ENCODE peak calls at places on chromosome 4, in six cellular contexts. F is HepG2, T is H1, G is K562, I is HCT116, Y is GM12878. M is an unnamed sample.

GRCh38 chr4:152594981-152595916 is 59.4 kb upstream of the FBXW7 start:
- DNase-seq in I (no peak), Y (peak), T (no peak), G (no peak), F (no peak), M (no peak)

GRCh38 chr4:101356928-101357327 is 9.6 kb upstream of the PPP3CA start:
- DNase-seq in T (no peak), I (peak), F (peak), G (no peak), Y (no peak), M (no peak)

GRCh38 chr4:151862766-151863165 is 102.0 kb upstream of the GATB start:
- DNase-seq in I (no peak), F (no peak), T (no peak), Y (no peak), G (no peak), M (no peak)

GRCh38 chr4:127069675-127070074 is 563.1 kb upstream of the INTU start:
- DNase-seq in G (no peak), T (no peak), Y (no peak), F (no peak), I (no peak), M (no peak)

GRCh38 chr4:78565971-78566372 is 14.4 kb downstream of the ANXA3 start:
- DNase-seq in G (no peak), Y (no peak), I (peak), T (no peak), F (peak), M (no peak)

GRCh38 chr4:48896845-48897244 is 9.7 kb downstream of the OCIAD2 start:
- DNase-seq in G (no peak), F (no peak), Y (no peak), T (no peak), I (no peak), M (no peak)

GRCh38 chr4:142405021-142405991 is 440.8 kb downstream of the INPP4B start:
- DNase-seq in F (no peak), I (no peak), T (no peak), Y (peak), G (no peak), M (no peak)

GRCh38 chr4:28948501-28948900 is 1771.7 kb upstream of the PCDH7 start:
- DNase-seq in Y (no peak), I (no peak), G (no peak), T (no peak), F (no peak), M (no peak)

GRCh38 chr4:76641758-76642157 is 206.7 kb downstream of the SHROOM3 start:
- DNase-seq in T (no peak), F (no peak), I (no peak), G (no peak), Y (no peak), M (no peak)

GRCh38 chr4:136818811-136819210 is 713.5 kb downstream of the PCDH18 start:
- DNase-seq in T (no peak), I (no peak), F (no peak), G (no peak), Y (no peak), M (no peak)

GRCh38 chr4:158356331-158356730 is 146.0 kb downstream of the TMEM144 start:
- DNase-seq in Y (no peak), G (no peak), I (no peak), F (no peak), T (no peak), M (no peak)

GRCh38 chr4:76984127-76984526 is 34.6 kb downstream of the SEPTIN11 start:
- DNase-seq in F (peak), G (peak), I (no peak), T (no peak), Y (peak), M (no peak)

GRCh38 chr4:81314897-81315470 is 100.0 kb upstream of the PRKG2 start:
- DNase-seq in T (no peak), Y (no peak), G (no peak), I (no peak), F (no peak), M (no peak)

GRCh38 chr4:86840858-86841257 is 8.3 kb downstream of the SLC10A6 start:
- DNase-seq in Y (no peak), G (no peak), I (no peak), F (no peak), T (no peak), M (no peak)

GRCh38 chr4:173519130-173520101 is 10.6 kb downstream of the HAND2 start:
- DNase-seq in T (no peak), I (no peak), G (no peak), F (no peak), Y (no peak), M (no peak)

GRCh38 chr4:119489305-119489704 is 139.3 kb downstream of the PDE5A start:
- DNase-seq in I (no peak), F (no peak), T (no peak), G (no peak), Y (no peak), M (no peak)

GRCh38 chr4:1856071-1856919 is at the start of gene LETM1:
- DNase-seq in T (peak), Y (peak), F (peak), I (peak), G (peak), M (peak)
- TF ChIP-seq ATF3 in T (peak), Y (no peak), F (no peak), I (no peak), G (no peak), M (no peak)

DNA sequence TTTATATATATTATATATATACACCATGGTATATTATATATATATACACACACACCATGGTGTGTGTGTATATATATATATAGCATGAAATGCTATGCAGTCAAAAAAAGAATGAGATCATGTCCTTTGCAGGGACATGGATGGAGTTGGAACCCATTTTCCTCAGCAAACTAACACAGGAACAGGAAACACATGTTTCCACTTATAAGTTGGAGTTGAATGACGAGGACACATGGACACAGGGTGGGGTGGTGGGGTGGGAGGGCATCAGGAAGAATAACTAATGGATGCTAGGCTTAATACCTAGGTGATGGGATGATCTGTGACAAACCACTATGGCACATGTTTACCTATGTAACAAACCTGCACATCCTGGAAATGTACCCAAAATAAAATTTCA is 293.6 kb upstream of the NDST3 start:
- DNase-seq in G (no peak), F (no peak), T (no peak), I (no peak), Y (no peak), M (no peak)
- TF ChIP-seq ATF3 in G (no peak), F (no peak), T (no peak), I (no peak), Y (no peak), M (no peak)

GRCh38 chr4:140131663-140132229 is 22.2 kb downstream of the MAML3 start:
- DNase-seq in T (no peak), I (no peak), F (no peak), Y (no peak), G (no peak), M (no peak)
- TF ChIP-seq ATF3 in T (no peak), I (no peak), F (no peak), Y (no peak), G (no peak), M (no peak)

DNA sequence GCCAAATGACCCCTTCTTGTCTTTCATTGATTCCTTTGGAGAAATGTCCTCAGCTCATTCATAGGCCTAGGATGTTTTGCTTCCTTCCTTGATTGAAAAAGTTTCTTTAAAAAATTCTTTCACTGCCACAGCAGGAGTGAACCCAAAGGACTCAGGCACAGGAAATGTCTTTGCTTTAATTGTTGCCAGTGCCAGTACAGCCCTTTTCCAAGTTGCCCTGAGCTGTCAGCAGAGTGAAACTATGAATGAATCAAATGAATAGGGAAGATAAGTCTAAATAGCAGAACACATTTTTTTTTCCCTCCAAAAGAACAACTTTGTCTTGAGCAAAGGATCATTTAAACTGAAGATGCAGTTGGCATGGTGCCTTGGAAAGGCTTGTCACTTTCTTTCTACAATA is 63.8 kb upstream of the SLC4A4 start:
- DNase-seq in F (no peak), T (no peak), Y (no peak), I (no peak), G (no peak), M (no peak)
- TF ChIP-seq ATF3 in F (no peak), T (no peak), Y (no peak), I (no peak), G (no peak), M (no peak)

GRCh38 chr4:122798101-122798500 is 28.5 kb upstream of the FGF2 start:
- DNase-seq in Y (no peak), T (no peak), G (peak), F (peak), I (no peak), M (peak)
- TF ChIP-seq ATF3 in Y (no peak), T (no peak), G (no peak), F (no peak), I (no peak), M (no peak)

GRCh38 chr4:22573198-22573597 is 57.3 kb upstream of the ADGRA3 start:
- DNase-seq in Y (no peak), I (no peak), F (no peak), T (no peak), G (no peak), M (no peak)
- TF ChIP-seq ATF3 in Y (no peak), I (no peak), F (no peak), T (no peak), G (no peak), M (no peak)

GRCh38 chr4:2132438-2132837 is 73.3 kb downstream of the NAT8L start:
- DNase-seq in T (no peak), Y (no peak), F (no peak), I (peak), G (peak), M (no peak)

GRCh38 chr4:2136736-2137135 is 77.6 kb downstream of the NAT8L start:
- DNase-seq in G (no peak), F (no peak), T (no peak), I (no peak), Y (no peak), M (no peak)

GRCh38 chr4:2138846-2139500 is 79.8 kb downstream of the NAT8L start:
- DNase-seq in T (no peak), F (no peak), I (no peak), Y (no peak), G (no peak), M (no peak)

DNA sequence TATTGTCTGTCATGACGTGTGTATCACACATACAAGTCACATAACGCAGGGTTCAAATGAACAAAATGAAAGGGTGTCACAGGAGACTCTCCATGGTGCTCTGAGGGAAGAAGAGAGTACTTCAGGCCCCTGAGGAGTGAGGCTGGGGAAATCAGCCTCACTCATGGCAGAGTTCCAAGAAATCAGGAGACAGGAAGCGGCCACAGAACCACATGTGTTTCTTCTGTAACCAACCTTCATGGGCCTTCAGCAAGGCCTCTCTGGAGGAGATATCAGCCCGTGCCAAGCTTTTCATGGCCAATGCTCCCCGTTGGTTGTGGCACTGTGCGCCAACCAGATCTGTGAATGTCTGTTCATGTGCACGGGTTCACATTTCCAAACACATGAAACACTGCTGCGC is 76.0 kb downstream of the NAT8L start:
- DNase-seq in I (no peak), F (no peak), T (no peak), Y (no peak), G (no peak), M (no peak)
- TF ChIP-seq ATF3 in I (no peak), F (no peak), T (no peak), Y (no peak), G (no peak), M (no peak)

GRCh38 chr4:4325321-4325720 is 35.3 kb downstream of the ZBTB49 start:
- DNase-seq in T (no peak), F (peak), I (no peak), Y (no peak), G (no peak), M (no peak)

GRCh38 chr4:4326136-4326535 is 36.1 kb downstream of the ZBTB49 start:
- DNase-seq in Y (no peak), I (no peak), T (no peak), G (no peak), F (no peak), M (no peak)

GRCh38 chr4:4321951-4322688 is 32.1 kb downstream of the ZBTB49 start:
- DNase-seq in T (no peak), F (no peak), G (no peak), Y (no peak), I (no peak), M (no peak)

GRCh38 chr4:4320951-4321714 is 31.1 kb downstream of the ZBTB49 start:
- DNase-seq in I (no peak), Y (no peak), T (no peak), F (no peak), G (peak), M (no peak)

DNA sequence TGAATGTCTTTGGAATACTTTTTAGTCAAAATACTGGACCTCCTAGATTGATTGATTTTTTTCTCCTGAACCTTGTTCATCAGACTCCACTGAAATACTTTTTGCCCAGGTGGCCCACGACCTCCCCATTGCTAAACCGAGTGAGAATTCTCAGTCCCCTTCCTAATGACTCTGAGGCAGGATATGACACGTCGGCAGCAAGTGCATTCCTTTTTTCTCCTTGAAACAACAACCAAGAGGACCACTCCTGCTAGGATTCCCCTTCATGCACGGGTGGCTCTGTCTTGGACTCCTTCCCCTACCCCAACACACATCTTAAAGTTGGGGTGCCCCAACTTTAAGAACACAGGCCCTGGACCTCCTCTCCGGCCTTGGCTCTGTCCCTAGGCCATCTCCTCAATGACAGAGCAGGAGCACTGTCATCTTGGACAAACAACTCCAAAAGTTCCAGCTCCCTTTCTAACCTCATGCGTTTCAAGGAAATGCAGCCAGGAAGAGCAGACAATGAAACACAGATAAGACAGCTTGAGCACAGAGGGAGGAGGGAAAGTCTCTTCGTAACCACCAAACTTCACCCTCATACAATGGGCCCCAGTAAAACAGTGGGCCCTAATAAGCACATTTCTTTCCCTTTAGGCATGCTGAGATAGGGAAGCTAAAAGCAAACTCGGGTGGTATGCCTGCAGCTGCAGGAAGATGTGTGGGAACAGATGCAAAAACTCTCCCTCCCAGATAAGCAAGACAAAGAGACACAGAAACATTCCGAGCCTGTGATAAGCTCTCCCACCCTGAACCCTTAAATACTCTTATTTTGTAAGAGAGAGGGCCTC is 33.9 kb downstream of the ZBTB49 start:
- DNase-seq in T (no peak), Y (no peak), I (no peak), G (peak), F (no peak), M (no peak)
- TF ChIP-seq ATF3 in T (no peak), Y (no peak), I (no peak), G (no peak), F (no peak), M (no peak)

DNA sequence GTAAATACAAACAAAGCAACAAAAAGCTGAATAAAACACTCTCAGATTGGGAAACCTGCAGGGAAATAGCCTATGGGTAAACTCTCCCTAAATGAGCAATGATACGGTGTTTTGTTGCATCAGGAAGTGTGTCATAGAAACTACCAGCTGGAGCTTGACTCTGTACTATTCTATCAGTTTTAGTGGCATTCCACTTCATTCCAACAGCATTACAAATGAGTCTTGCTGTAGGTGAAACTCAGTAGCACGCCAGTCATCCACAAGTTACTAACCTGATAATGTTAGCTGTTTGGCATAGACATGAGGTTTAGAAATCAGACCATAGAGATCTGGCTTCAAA is 24.9 kb downstream of the FGFBP1 start:
- DNase-seq in F (no peak), Y (no peak), G (no peak), T (no peak), I (peak), M (no peak)
- TF ChIP-seq ATF3 in F (no peak), Y (no peak), G (no peak), T (no peak), I (no peak), M (no peak)

M was measured in WTC11.